ENCODE peak calls at places on chromosomes 16 and 17, in four cellular contexts. One of them, this sample, is unnamed.

GRCh38 chr17:45414997-45415881 is 17.4 kb downstream of the ARHGAP27 start:
- DNase-seq in PC-3: peak; percentile 43
- DNase-seq in SK-N-SH: no peak
- DNase-seq in HepG2: no peak
- DNase-seq in this sample: no peak

GRCh38 chr16:22141746-22142145 is 20.6 kb upstream of the SDR42E2 start:
- DNase-seq in HepG2: peak; percentile 50
- DNase-seq in SK-N-SH: peak; percentile 42
- DNase-seq in PC-3: peak; percentile 30
- DNase-seq in this sample: peak; percentile 59

GRCh38 chr16:1523581-1524245 is 9.8 kb upstream of the TMEM204 start:
- DNase-seq in SK-N-SH: no peak
- DNase-seq in HepG2: no peak
- DNase-seq in PC-3: no peak
- DNase-seq in this sample: no peak

GRCh38 chr16:80526418-80527061 is 14.3 kb upstream of the DYNLRB2 start:
- DNase-seq in HepG2: peak; percentile 60
- DNase-seq in SK-N-SH: peak; percentile 49
- DNase-seq in PC-3: peak; percentile 71
- DNase-seq in this sample: peak; percentile 78

GRCh38 chr17:5607946-5608345 is 23.6 kb upstream of the NLRP1 start:
- DNase-seq in HepG2: no peak
- DNase-seq in SK-N-SH: no peak
- DNase-seq in PC-3: no peak
- DNase-seq in this sample: no peak

GRCh38 chr16:17302620-17303019 is 168.1 kb downstream of the XYLT1 start:
- DNase-seq in PC-3: no peak
- DNase-seq in SK-N-SH: no peak
- DNase-seq in HepG2: no peak
- DNase-seq in this sample: no peak

GRCh38 chr17:323721-324139 is 28.9 kb downstream of the RPH3AL start:
- DNase-seq in PC-3: no peak
- DNase-seq in SK-N-SH: no peak
- DNase-seq in HepG2: no peak
- DNase-seq in this sample: no peak

GRCh38 chr17:35871415-35871814 is 2.7 kb upstream of the HEATR9 start:
- DNase-seq in HepG2: no peak
- DNase-seq in SK-N-SH: no peak
- DNase-seq in PC-3: no peak
- DNase-seq in this sample: peak; percentile 13

GRCh38 chr16:46857261-46857962 is 26.4 kb upstream of the C16orf87 start:
- DNase-seq in HepG2: peak; percentile 65
- DNase-seq in SK-N-SH: peak; percentile 63
- DNase-seq in PC-3: peak; percentile 44
- DNase-seq in this sample: peak; percentile 8

GRCh38 chr16:49608095-49608494 is 234.5 kb downstream of the C16orf78 start:
- DNase-seq in PC-3: no peak
- DNase-seq in SK-N-SH: no peak
- DNase-seq in HepG2: no peak
- DNase-seq in this sample: peak; percentile 35

GRCh38 chr17:43406676-43407645 is 8.2 kb downstream of the ARL4D start:
- DNase-seq in PC-3: no peak
- DNase-seq in SK-N-SH: no peak
- DNase-seq in HepG2: no peak
- DNase-seq in this sample: no peak

GRCh38 chr17:7191571-7192270 is 12.6 kb upstream of the ASGR1 start:
- DNase-seq in HepG2: peak; percentile 50
- DNase-seq in PC-3: peak; percentile 34
- DNase-seq in SK-N-SH: peak; percentile 86
- DNase-seq in this sample: peak; percentile 86

GRCh38 chr17:5825717-5826330 is 241.5 kb upstream of the NLRP1 start:
- DNase-seq in HepG2: no peak
- DNase-seq in PC-3: peak; percentile 60
- DNase-seq in SK-N-SH: no peak
- DNase-seq in this sample: no peak

GRCh38 chr17:4934173-4934979 is 2.3 kb downstream of the GP1BA start:
- DNase-seq in SK-N-SH: peak; percentile 72
- DNase-seq in PC-3: peak; percentile 71
- DNase-seq in HepG2: peak; percentile 46
- DNase-seq in this sample: no peak

GRCh38 chr16:2370725-2371124 is 30.2 kb upstream of the ABCA3 start:
- DNase-seq in PC-3: peak; percentile 23
- DNase-seq in HepG2: no peak
- DNase-seq in SK-N-SH: no peak
- DNase-seq in this sample: no peak

GRCh38 chr16:81731636-81732035 is 47.5 kb upstream of the PLCG2 start:
- DNase-seq in PC-3: no peak
- DNase-seq in SK-N-SH: no peak
- DNase-seq in HepG2: no peak
- DNase-seq in this sample: peak; percentile 27

GRCh38 chr17:75738218-75738802 is 17.1 kb downstream of the ITGB4 start:
- DNase-seq in SK-N-SH: no peak
- DNase-seq in PC-3: no peak
- DNase-seq in HepG2: peak; percentile 57
- DNase-seq in this sample: no peak

GRCh38 chr17:42775534-42776098 is 2.4 kb downstream of the VPS25 start:
- DNase-seq in PC-3: no peak
- DNase-seq in SK-N-SH: no peak
- DNase-seq in HepG2: peak; percentile 53
- DNase-seq in this sample: no peak

GRCh38 chr16:4435668-4436067 is 10.0 kb downstream of the DNAJA3 start:
- DNase-seq in HepG2: no peak
- DNase-seq in PC-3: no peak
- DNase-seq in SK-N-SH: no peak
- DNase-seq in this sample: no peak
- H3K79me2 ChIP-seq in HepG2: peaks cover 6% of the 10 kb centered on the region
- H3K79me2 ChIP-seq in PC-3: peaks cover 35% of the 10 kb centered on the region
- H3K79me2 ChIP-seq in SK-N-SH: peaks cover 15% of the 10 kb centered on the region
- H3K79me2 ChIP-seq in this sample: peaks cover 7% of the 10 kb centered on the region

DNA sequence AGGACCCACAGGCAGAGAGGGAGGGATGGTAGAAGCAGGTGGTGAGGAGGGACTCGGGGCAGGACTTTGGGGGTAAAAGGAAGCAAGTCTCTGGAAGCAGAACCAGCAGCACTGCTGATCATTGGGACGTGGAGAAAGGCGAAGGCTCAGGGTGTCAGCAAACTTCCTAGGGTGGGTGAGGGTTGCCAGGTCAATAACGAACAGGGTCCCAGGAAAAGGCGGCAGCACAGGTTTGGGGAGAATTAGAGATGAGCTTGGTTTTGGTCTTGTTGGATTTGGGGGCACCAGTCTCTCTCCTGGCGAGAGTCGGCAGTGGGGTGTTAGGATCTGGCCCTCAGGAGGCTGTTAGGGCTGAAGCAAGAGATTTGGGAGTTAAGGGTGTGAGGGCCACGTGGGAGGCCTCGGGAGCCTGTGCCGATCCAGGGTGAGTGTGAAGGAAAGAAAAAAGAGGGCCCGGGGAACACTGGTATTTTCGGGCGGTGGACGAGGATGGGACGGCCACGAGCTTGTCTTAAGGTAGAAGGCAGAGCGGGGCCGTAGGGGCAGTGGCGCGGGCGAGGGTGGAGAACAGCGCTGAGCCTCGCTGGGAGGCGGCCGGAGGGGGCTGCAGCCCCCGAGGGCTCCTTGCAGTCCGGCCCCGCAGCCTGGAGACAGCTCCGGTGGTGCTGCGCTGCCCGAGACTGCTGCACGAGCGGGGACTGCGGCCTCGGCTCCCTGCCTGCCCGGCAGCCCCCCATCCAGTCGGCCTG is 785 bp upstream of the ADORA2B start:
- DNase-seq in HepG2: no peak
- DNase-seq in PC-3: no peak
- DNase-seq in SK-N-SH: no peak
- DNase-seq in this sample: no peak
- H3K9ac ChIP-seq in HepG2: peak overlapping the region; percentile 44
- H3K9ac ChIP-seq in PC-3: peak overlapping the region; percentile 99
- H3K9ac ChIP-seq in SK-N-SH: peak overlapping the region; percentile 73
- H3K9ac ChIP-seq in this sample: no peak overlapping the region

GRCh38 chr17:58337126-58337599 is 8.6 kb upstream of the TSPOAP1 start:
- DNase-seq in HepG2: no peak
- DNase-seq in SK-N-SH: peak; percentile 32
- DNase-seq in PC-3: no peak
- DNase-seq in this sample: no peak

GRCh38 chr17:58337600-58338453 is 9.2 kb upstream of the TSPOAP1 start:
- DNase-seq in PC-3: no peak
- DNase-seq in HepG2: peak; percentile 82
- DNase-seq in SK-N-SH: no peak
- DNase-seq in this sample: peak; percentile 75

GRCh38 chr17:58335061-58335731 is 6.6 kb upstream of the TSPOAP1 start:
- DNase-seq in SK-N-SH: no peak
- DNase-seq in HepG2: no peak
- DNase-seq in PC-3: no peak
- DNase-seq in this sample: no peak

GRCh38 chr17:58335779-58336455 is 7.3 kb upstream of the TSPOAP1 start:
- DNase-seq in HepG2: peak; percentile 63
- DNase-seq in PC-3: peak; percentile 41
- DNase-seq in SK-N-SH: peak; percentile 78
- DNase-seq in this sample: no peak

DNA sequence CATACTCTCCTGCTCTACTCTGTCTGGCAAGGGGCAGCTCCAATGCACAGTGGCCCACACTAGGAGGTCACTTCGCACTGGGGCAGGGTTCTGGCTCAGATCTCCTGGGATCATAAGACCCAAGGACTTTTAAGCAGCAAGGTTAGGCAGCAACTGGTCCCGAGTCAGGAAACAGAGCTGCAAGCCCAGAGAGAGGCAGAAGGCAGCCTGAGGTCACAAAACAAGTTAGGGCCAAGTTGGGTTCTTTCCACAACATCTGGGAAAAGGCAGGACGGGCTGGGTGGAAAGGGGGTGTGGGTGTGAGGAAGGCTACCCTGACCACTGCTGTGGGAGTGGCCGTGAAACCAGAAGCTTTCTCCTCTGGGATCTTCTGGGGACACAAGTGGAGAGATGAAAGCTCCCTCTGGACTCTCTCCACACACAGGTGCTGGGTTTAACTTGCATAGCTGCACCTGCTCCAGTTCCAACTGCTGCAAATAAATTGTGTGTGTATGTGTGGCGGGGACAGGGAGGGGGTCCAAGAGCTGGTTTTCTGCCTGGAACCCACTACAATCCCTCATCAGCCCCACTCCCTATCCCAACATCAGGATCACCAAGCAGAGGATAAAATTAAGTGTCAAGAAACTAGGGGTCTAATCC is 8.0 kb upstream of the TSPOAP1 start:
- DNase-seq in HepG2: no peak
- DNase-seq in PC-3: no peak
- DNase-seq in SK-N-SH: peak; percentile 44
- DNase-seq in this sample: no peak
- H3K79me2 ChIP-seq in HepG2: no peaks in the 10 kb centered on the region
- H3K79me2 ChIP-seq in PC-3: no peaks in the 10 kb centered on the region
- H3K79me2 ChIP-seq in SK-N-SH: no peaks in the 10 kb centered on the region
- H3K79me2 ChIP-seq in this sample: no peaks in the 10 kb centered on the region

GRCh38 chr16:11779074-11779473 is 18.0 kb downstream of the ZC3H7A start:
- DNase-seq in PC-3: no peak
- DNase-seq in SK-N-SH: no peak
- DNase-seq in HepG2: no peak
- DNase-seq in this sample: no peak

GRCh38 chr16:11783319-11784047 is 13.6 kb downstream of the ZC3H7A start:
- DNase-seq in PC-3: peak; percentile 9
- DNase-seq in SK-N-SH: no peak
- DNase-seq in HepG2: no peak
- DNase-seq in this sample: no peak

GRCh38 chr16:11784048-11784780 is 12.8 kb downstream of the ZC3H7A start:
- DNase-seq in PC-3: no peak
- DNase-seq in HepG2: no peak
- DNase-seq in SK-N-SH: no peak
- DNase-seq in this sample: no peak

GRCh38 chr16:11780988-11781680 is 15.9 kb downstream of the ZC3H7A start:
- DNase-seq in HepG2: no peak
- DNase-seq in SK-N-SH: peak; percentile 35
- DNase-seq in PC-3: no peak
- DNase-seq in this sample: no peak

DNA sequence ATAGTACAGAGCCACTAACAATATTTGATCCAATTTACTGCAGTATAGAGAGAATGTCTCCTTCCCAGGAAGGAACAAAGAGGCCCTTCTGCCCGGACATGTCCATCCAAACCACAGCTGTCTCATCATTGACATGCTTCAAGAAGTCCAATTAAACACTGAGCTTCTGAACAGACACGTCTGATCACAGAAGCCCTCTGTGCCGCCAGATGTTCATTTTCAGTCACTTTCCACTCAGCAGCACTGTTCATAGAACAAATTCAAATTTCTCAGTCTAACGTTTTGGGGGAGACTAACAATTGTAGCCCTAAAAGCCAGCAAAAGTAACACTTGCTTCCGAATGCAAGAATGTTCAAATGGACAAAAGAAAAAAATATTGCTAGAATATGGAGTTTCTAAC is 15.3 kb downstream of the ZC3H7A start:
- DNase-seq in HepG2: no peak
- DNase-seq in PC-3: no peak
- DNase-seq in SK-N-SH: peak; percentile 39
- DNase-seq in this sample: no peak
- H3K9ac ChIP-seq in HepG2: peak overlapping the region; percentile 6
- H3K9ac ChIP-seq in PC-3: no peak overlapping the region
- H3K9ac ChIP-seq in SK-N-SH: no peak overlapping the region
- H3K9ac ChIP-seq in this sample: peak overlapping the region; percentile 6

GRCh38 chr16:67957622-67958021 is 10.8 kb downstream of the SLC12A4 start:
- DNase-seq in PC-3: no peak
- DNase-seq in SK-N-SH: no peak
- DNase-seq in HepG2: no peak
- DNase-seq in this sample: no peak
- H3K79me2 ChIP-seq in PC-3: no peaks in the 10 kb centered on the region
- H3K79me2 ChIP-seq in SK-N-SH: peaks cover 46% of the 10 kb centered on the region
- H3K79me2 ChIP-seq in HepG2: peaks cover 11% of the 10 kb centered on the region
- H3K79me2 ChIP-seq in this sample: no peaks in the 10 kb centered on the region

GRCh38 chr17:83152745-83153611 is 73.6 kb downstream of the METRNL start:
- DNase-seq in PC-3: no peak
- DNase-seq in SK-N-SH: peak; percentile 34
- DNase-seq in HepG2: no peak
- DNase-seq in this sample: no peak
- H3K9ac ChIP-seq in PC-3: no peak overlapping the region
- H3K9ac ChIP-seq in SK-N-SH: no peak overlapping the region
- H3K9ac ChIP-seq in HepG2: peak overlapping the region; percentile 67
- H3K9ac ChIP-seq in this sample: no peak overlapping the region